ENCODE peak calls at places on chromosomes 12 and 14, in ten cellular contexts. W is SK-N-SH; Y is aorta; S is CD4-positive, alpha-beta memory T cell; L is A673; F is left ventricle myocardium inferior; N is neural progenitor cell; C is psoas muscle; G is CD8-positive, alpha-beta T cell; O is OCI-LY7. V is an unnamed sample. For H3K4me1, the result is how much of the 10 kb centered on the place peaks cover.

GRCh38 chr12:116594325-116595038 is 35.3 kb downstream of the MAP1LC3B2 start:
- DNase-seq in S (peak), L (no peak), Y (peak), W (no peak), G (peak), F (peak), N (no peak), C (peak), O (peak), V (no peak)

GRCh38 chr12:104582739-104583138 is 126.0 kb downstream of the CHST11 start:
- DNase-seq in G (no peak), S (no peak), O (peak), C (no peak), W (no peak), L (no peak), F (no peak), Y (no peak), N (no peak), V (no peak)

GRCh38 chr12:69423037-69423905 is 46.9 kb upstream of the FRS2 start:
- DNase-seq in W (no peak), O (no peak), N (no peak), G (no peak), S (no peak), F (no peak), C (no peak), L (no peak), Y (no peak), V (no peak)

GRCh38 chr12:33180921-33181320 is 258.7 kb downstream of the SYT10 start:
- DNase-seq in C (no peak), Y (no peak), O (no peak), F (no peak), G (no peak), S (no peak), W (no peak), N (no peak), L (no peak), V (no peak)

GRCh38 chr12:38149395-38150073 is 167.0 kb upstream of the ALG10B start:
- DNase-seq in L (no peak), W (no peak), C (no peak), S (no peak), G (no peak), F (no peak), O (no peak), N (no peak), Y (no peak), V (no peak)

GRCh38 chr14:81137316-81137715 is 83.4 kb downstream of the GTF2A1 start:
- DNase-seq in C (no peak), O (no peak), S (no peak), F (no peak), Y (no peak), W (peak), G (no peak), L (peak), N (no peak), V (no peak)

GRCh38 chr12:129001-129400 is 62.4 kb downstream of the IQSEC3 start:
- DNase-seq in O (no peak), L (no peak), S (no peak), N (no peak), G (no peak), W (no peak), F (no peak), C (no peak), Y (no peak), V (no peak)

GRCh38 chr14:51498411-51499227 is 153.1 kb upstream of the FRMD6 start:
- DNase-seq in G (no peak), C (no peak), F (no peak), L (no peak), O (no peak), Y (no peak), W (no peak), N (no peak), S (no peak), V (no peak)

GRCh38 chr12:27595231-27595642 is 71.2 kb downstream of the PPFIBP1 start:
- DNase-seq in Y (peak), L (peak), N (peak), G (no peak), W (peak), C (peak), S (no peak), O (no peak), F (no peak), V (no peak)

GRCh38 chr12:89525002-89525823 is 617 bp upstream of the GALNT4 start:
- DNase-seq in G (peak), F (peak), Y (peak), L (peak), W (peak), S (peak), N (peak), C (peak), O (peak), V (peak)

GRCh38 chr14:54299393-54300363 is 97.1 kb upstream of the CDKN3 start:
- DNase-seq in Y (no peak), F (peak), C (no peak), S (no peak), N (no peak), O (no peak), L (no peak), W (peak), G (no peak), V (no peak)

GRCh38 chr12:67590122-67590795 is 58.3 kb upstream of the DYRK2 start:
- DNase-seq in Y (no peak), O (no peak), F (no peak), W (peak), N (no peak), G (peak), S (peak), C (no peak), L (no peak), V (no peak)

GRCh38 chr12:5516371-5516770 is 84.5 kb downstream of the NTF3 start:
- DNase-seq in C (no peak), L (no peak), W (no peak), Y (no peak), O (no peak), G (no peak), N (no peak), F (no peak), S (no peak), V (no peak)

GRCh38 chr12:49838973-49839633 is 3.8 kb downstream of the BCDIN3D start:
- DNase-seq in G (peak), N (peak), O (peak), W (peak), C (no peak), S (peak), L (peak), F (no peak), Y (no peak), V (no peak)

GRCh38 chr14:21300892-21301291 is 21.0 kb downstream of the RPGRIP1 start:
- DNase-seq in G (no peak), Y (no peak), L (peak), S (peak), O (peak), F (peak), C (no peak), W (peak), N (peak), V (peak)

GRCh38 chr14:89205137-89205740 is 211.8 kb downstream of the FOXN3 start:
- DNase-seq in L (no peak), C (no peak), S (no peak), G (no peak), N (no peak), O (no peak), F (no peak), W (no peak), Y (no peak), V (no peak)

GRCh38 chr12:102950107-102950949 is 7.1 kb upstream of the ASCL1 start:
- DNase-seq in S (no peak), O (no peak), F (no peak), C (no peak), Y (no peak), W (no peak), G (no peak), L (no peak), N (peak), V (no peak)

GRCh38 chr14:52473557-52473956 is 78.7 kb downstream of the TXNDC16 start:
- DNase-seq in G (no peak), W (peak), Y (no peak), C (no peak), N (peak), S (peak), O (peak), L (peak), F (no peak), V (peak)

GRCh38 chr14:37721976-37722659 is 126.7 kb downstream of the TTC6 start:
- DNase-seq in G (no peak), F (no peak), S (no peak), O (no peak), C (no peak), W (no peak), Y (no peak), L (no peak), N (no peak), V (no peak)

GRCh38 chr12:122182887-122183587 is at the start of gene LRRC43:
- DNase-seq in C (no peak), Y (no peak), G (no peak), O (no peak), L (no peak), F (no peak), S (peak), N (peak), W (peak), V (no peak)

GRCh38 chr14:101037021-101037817 is 133.7 kb upstream of the RTL1 start:
- DNase-seq in C (no peak), W (no peak), N (no peak), S (no peak), Y (no peak), O (no peak), G (no peak), F (no peak), L (no peak), V (no peak)

GRCh38 chr14:64364907-64365306 is 23.2 kb upstream of the MTHFD1 start:
- DNase-seq in S (no peak), W (no peak), G (no peak), L (no peak), F (no peak), N (no peak), C (no peak), O (no peak), Y (no peak), V (no peak)

GRCh38 chr14:102474934-102475333 is 34.6 kb downstream of the ANKRD9 start:
- DNase-seq in W (no peak), N (no peak), C (peak), O (no peak), Y (peak), L (no peak), G (no peak), S (no peak), F (peak), V (no peak)

GRCh38 chr12:6535960-6536847 is 1.9 kb downstream of the GAPDH start:
- DNase-seq in S (no peak), L (no peak), C (no peak), F (no peak), W (no peak), O (peak), G (no peak), Y (no peak), N (no peak), V (no peak)

GRCh38 chr12:65649126-65649525 is 175.2 kb upstream of the HMGA2 start:
- DNase-seq in O (no peak), W (no peak), F (no peak), N (no peak), G (no peak), S (no peak), C (no peak), L (peak), Y (no peak), V (no peak)

GRCh38 chr14:63438065-63438757 is 105.0 kb downstream of the PPP2R5E start:
- DNase-seq in W (peak), O (peak), Y (peak), F (peak), N (no peak), S (peak), C (peak), G (no peak), L (peak), V (peak)

GRCh38 chr12:132485619-132486018 is 4.3 kb upstream of the FBRSL1 start:
- DNase-seq in Y (no peak), W (no peak), G (no peak), O (no peak), S (no peak), F (no peak), C (no peak), L (no peak), N (no peak), V (no peak)

GRCh38 chr14:60646202-60646886 is 2.9 kb downstream of the SIX1 start:
- DNase-seq in N (peak), S (no peak), L (peak), C (peak), G (no peak), F (no peak), O (no peak), W (no peak), Y (no peak), V (no peak)

GRCh38 chr12:4821000-4821399 is 88.7 kb upstream of the KCNA1 start:
- DNase-seq in G (no peak), Y (no peak), S (no peak), C (no peak), N (no peak), W (no peak), L (no peak), O (no peak), F (no peak), V (no peak)

GRCh38 chr14:77593501-77593911 is 22.9 kb downstream of the SPTLC2 start:
- DNase-seq in N (no peak), W (no peak), O (peak), L (peak), C (no peak), Y (no peak), G (no peak), F (no peak), S (peak), V (peak)

GRCh38 chr14:53093206-53093605 is 59.9 kb downstream of the DDHD1 start:
- DNase-seq in S (no peak), O (no peak), N (no peak), L (no peak), Y (no peak), G (no peak), C (no peak), W (no peak), F (no peak), V (no peak)

GRCh38 chr14:35337557-35338255 is 45.5 kb downstream of the PSMA6 start:
- DNase-seq in F (no peak), O (no peak), L (no peak), Y (no peak), C (no peak), N (no peak), S (no peak), W (peak), G (no peak), V (no peak)

DNA sequence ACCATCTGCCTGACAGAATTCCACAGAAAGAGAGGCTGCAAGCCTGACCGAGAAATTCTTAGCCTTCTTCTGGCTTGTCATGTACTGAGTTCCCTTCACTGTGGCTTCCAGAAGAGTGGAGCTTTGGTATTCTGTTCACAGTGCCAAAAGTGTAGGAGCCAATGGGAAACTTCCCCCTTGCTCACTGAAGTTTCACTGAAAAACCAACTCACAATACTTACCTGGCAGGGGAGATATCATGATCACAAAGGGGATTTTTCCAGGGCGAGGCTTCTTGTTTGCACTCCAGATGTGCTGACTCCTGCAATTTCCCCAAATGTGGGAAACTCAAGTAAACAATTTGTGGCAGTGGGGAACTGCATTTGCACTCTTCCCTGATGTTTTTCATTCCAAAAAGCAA is 31.7 kb upstream of the MMP19 start:
- DNase-seq in Y (no peak), N (peak), F (no peak), G (no peak), O (no peak), W (no peak), L (no peak), C (no peak), S (no peak), V (no peak)
- H3K4me1 ChIP-seq in Y (under half), N (under half), F (under half), G (under half), O (under half), W (under half), L (under half), C (under half), S (under half), V (under half)

DNA sequence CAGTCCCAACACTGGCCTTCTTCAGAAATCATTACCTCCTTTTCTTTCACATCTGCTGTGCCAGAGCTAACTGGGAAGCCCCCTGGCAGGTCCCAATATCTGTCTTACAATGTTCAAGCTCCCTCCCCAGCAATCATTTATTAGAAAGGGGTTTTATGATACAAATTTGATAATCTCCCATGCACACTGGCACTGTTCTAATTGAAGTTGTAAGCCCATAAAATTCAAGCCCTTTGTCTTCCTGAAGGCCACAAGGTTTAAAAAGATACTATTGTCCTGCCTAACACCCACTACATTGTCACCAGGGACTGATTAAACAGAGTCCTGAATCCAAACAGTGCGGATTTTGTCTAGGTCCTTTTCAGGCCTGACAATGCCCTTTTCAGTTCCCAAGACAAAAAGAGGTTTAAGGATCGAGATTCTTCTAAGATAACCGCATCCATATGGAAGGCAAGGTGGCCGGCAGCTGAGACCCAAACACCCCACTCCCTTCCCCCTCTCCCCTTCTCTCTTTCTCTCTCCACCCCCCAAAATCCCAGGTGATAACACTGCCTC is 3.3 kb downstream of the NKX2-8 start:
- DNase-seq in Y (no peak), S (no peak), C (no peak), F (no peak), O (no peak), G (no peak), W (no peak), L (no peak), N (peak), V (no peak)
- H3K27ac ChIP-seq in Y (no peak), S (no peak), C (no peak), F (no peak), O (no peak), G (no peak), W (no peak), L (no peak), N (no peak), V (no peak)

DNA sequence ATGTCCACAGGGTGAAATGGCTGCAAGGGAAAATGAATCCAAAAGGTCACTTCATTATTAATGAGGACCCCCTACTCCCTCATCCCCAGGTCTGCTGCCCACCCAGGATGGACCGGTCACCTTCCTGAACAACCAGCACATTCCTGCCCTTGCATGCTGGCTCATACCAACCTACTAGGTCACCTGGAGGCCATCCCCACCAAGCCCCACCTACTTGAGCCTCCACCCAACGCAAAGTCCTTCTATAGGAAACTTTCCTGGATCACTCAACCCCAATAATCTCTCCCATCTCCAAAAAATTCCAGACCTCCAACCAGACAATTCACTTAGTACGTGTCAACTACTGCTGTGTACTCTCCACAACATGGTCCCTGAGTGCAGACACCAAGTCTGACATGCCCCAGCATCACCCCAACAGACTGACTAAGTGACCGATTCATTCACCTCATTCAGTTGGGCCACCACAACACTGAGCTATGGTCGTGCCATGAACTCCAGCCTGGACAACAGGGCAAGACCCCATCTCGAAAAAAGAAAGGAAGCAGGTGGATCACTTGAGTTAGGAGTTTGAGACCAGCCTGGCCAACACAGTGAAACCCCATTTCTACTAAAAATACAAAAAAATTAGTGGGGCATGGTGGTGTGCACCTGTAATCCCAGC is 18.1 kb downstream of the CLMN start:
- DNase-seq in F (no peak), L (no peak), Y (no peak), G (no peak), N (no peak), S (no peak), W (no peak), C (no peak), O (no peak), V (no peak)
- H3K4me1 ChIP-seq in F (under half), L (under half), Y (under half), G (under half), N (under half), S (under half), W (under half), C (under half), O (half or more), V (under half)

DNA sequence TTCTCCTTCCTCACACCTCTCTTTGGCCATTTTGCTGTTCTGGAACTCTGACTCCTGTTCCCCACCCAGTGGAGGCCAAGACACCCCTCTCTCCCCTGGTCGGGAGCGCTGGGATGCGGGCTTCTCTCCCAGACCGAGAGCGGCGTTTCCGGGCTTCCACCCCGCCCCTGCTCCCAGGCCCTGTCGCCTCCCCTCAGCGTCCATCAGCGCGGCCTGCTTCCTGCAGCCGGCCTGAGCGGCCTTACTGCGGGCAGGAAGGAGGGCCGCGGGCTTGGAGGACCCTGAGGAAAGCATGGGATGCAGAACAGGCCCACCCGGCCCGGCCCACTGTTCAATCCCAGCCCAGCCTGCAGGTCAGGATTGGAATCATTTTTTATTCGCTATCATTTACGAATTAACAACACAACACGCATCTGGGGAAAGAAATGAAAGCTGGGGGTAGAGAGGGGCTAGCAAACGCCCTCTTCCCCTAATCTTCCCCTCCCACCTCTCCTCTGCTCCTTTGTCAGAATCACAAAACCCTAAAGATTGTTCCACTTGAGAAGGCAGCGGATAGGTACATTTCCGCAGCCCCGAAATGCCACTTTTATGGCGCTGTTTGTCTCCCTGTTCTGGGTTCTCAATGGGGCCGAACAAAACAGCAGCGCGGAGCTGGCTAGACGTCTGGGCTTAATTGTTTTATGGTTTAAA is 3.8 kb upstream of the HOXC8 start:
- DNase-seq in W (no peak), F (no peak), S (no peak), Y (peak), C (peak), O (no peak), N (peak), L (no peak), G (no peak), V (no peak)
- H3K27ac ChIP-seq in W (no peak), F (no peak), S (no peak), Y (no peak), C (peak), O (no peak), N (no peak), L (no peak), G (no peak), V (no peak)